ENCODE peak calls at places on chromosomes 6 and 20, in five cellular contexts. L, A, H, W and E are unnamed samples.

GRCh38 chr6:96940322-96940721 is 15.8 kb downstream of the KLHL32 start:
- DNase-seq in W (no peak), A (peak), H (peak), L (peak), E (no peak)

GRCh38 chr20:49400904-49401303 is 81.6 kb downstream of the KCNB1 start:
- DNase-seq in A (no peak), W (no peak), L (no peak), H (peak), E (peak)

GRCh38 chr6:113464536-113464935 is 392.6 kb upstream of the MARCKS start:
- DNase-seq in L (peak), A (no peak), H (no peak), W (no peak), E (no peak)

GRCh38 chr6:81767163-81768000 is 14.9 kb upstream of the TENT5A start:
- DNase-seq in W (no peak), L (peak), H (peak), A (peak), E (peak)

GRCh38 chr6:88869263-88870023 is 94.0 kb downstream of the RNGTT start:
- DNase-seq in W (no peak), L (peak), A (peak), H (peak), E (peak)

GRCh38 chr20:57007171-57007540 is 259.3 kb downstream of the BMP7 start:
- DNase-seq in A (no peak), H (no peak), L (no peak), W (no peak), E (no peak)

GRCh38 chr20:17594443-17594842 is 24.6 kb downstream of the DSTN start:
- DNase-seq in A (no peak), W (no peak), L (no peak), H (peak), E (peak)

GRCh38 chr6:152986978-152987377 is 4.1 kb upstream of the FBXO5 start:
- DNase-seq in H (no peak), W (no peak), L (no peak), A (no peak), E (no peak)

GRCh38 chr6:89970072-89970471 is 75.8 kb downstream of the GJA10 start:
- DNase-seq in A (no peak), W (no peak), L (no peak), H (no peak), E (no peak)

GRCh38 chr6:3085074-3085473 is 16.8 kb downstream of the RIPK1 start:
- DNase-seq in A (no peak), W (no peak), H (peak), L (no peak), E (no peak)

GRCh38 chr6:19311786-19312185 is 525.4 kb upstream of the ID4 start:
- DNase-seq in W (no peak), H (no peak), L (no peak), A (no peak), E (no peak)

GRCh38 chr20:24651171-24651972 is 181.9 kb downstream of the SYNDIG1 start:
- DNase-seq in L (peak), W (no peak), A (peak), H (peak), E (peak)

GRCh38 chr20:57470212-57470522 is 54.8 kb downstream of the CTCFL start:
- DNase-seq in W (no peak), H (no peak), L (no peak), A (no peak), E (no peak)